ENCODE peak calls at places on chromosome X, in nine cellular contexts. One of them, this sample, is unnamed.
A peak's percentile ranks its signal among the peaks of the same experiment; 100 is the strongest.

GRCh38 chrX:150643271-150643670 is 49.9 kb upstream of the MTMR1 start:
- DNase-seq in fibroblast of villous mesenchyme: no peak
- DNase-seq in activated T-helper 9 cell treated with anti-CD3 and anti-CD28 coated beads, Interleukin-2, amount 50 U/mL, for 16 hours: no peak
- DNase-seq in left colon: no peak
- DNase-seq in KBM-7: peak; percentile 8
- DNase-seq in NCI-H345: no peak
- DNase-seq in coronary artery: no peak
- DNase-seq in iris pigment epithelial cell: peak; percentile 16
- DNase-seq in stimulated activated CD4-positive, alpha-beta T cell treated with anti-CD3 and anti-CD28 coated beads, Interleukin-4, amount 100 ng/mL, for 4 hours: no peak
- DNase-seq in this sample: no peak

GRCh38 chrX:153794897-153795816 is 689 bp downstream of the SSR4 start:
- DNase-seq in iris pigment epithelial cell: peak; percentile 18
- DNase-seq in left colon: no peak
- DNase-seq in fibroblast of villous mesenchyme: peak; percentile 20
- DNase-seq in coronary artery: no peak
- DNase-seq in activated T-helper 9 cell treated with anti-CD3 and anti-CD28 coated beads, Interleukin-2, amount 50 U/mL, for 16 hours: peak; percentile 6
- DNase-seq in NCI-H345: no peak
- DNase-seq in stimulated activated CD4-positive, alpha-beta T cell treated with anti-CD3 and anti-CD28 coated beads, Interleukin-4, amount 100 ng/mL, for 4 hours: no peak
- DNase-seq in KBM-7: no peak
- DNase-seq in this sample: no peak

GRCh38 chrX:136138939-136139338 is 8.4 kb upstream of the FHL1 start:
- DNase-seq in left colon: no peak
- DNase-seq in stimulated activated CD4-positive, alpha-beta T cell treated with anti-CD3 and anti-CD28 coated beads, Interleukin-4, amount 100 ng/mL, for 4 hours: no peak
- DNase-seq in NCI-H345: no peak
- DNase-seq in KBM-7: no peak
- DNase-seq in fibroblast of villous mesenchyme: no peak
- DNase-seq in coronary artery: no peak
- DNase-seq in activated T-helper 9 cell treated with anti-CD3 and anti-CD28 coated beads, Interleukin-2, amount 50 U/mL, for 16 hours: no peak
- DNase-seq in iris pigment epithelial cell: no peak
- DNase-seq in this sample: no peak

GRCh38 chrX:132955710-132956109 is 2.7 kb downstream of the HS6ST2 start:
- DNase-seq in stimulated activated CD4-positive, alpha-beta T cell treated with anti-CD3 and anti-CD28 coated beads, Interleukin-4, amount 100 ng/mL, for 4 hours: no peak
- DNase-seq in iris pigment epithelial cell: no peak
- DNase-seq in activated T-helper 9 cell treated with anti-CD3 and anti-CD28 coated beads, Interleukin-2, amount 50 U/mL, for 16 hours: no peak
- DNase-seq in NCI-H345: peak; percentile 6
- DNase-seq in fibroblast of villous mesenchyme: no peak
- DNase-seq in coronary artery: no peak
- DNase-seq in left colon: no peak
- DNase-seq in KBM-7: no peak
- DNase-seq in this sample: no peak

GRCh38 chrX:120697053-120697452 is 67.2 kb upstream of the C1GALT1C1 start:
- DNase-seq in iris pigment epithelial cell: no peak
- DNase-seq in KBM-7: no peak
- DNase-seq in left colon: no peak
- DNase-seq in activated T-helper 9 cell treated with anti-CD3 and anti-CD28 coated beads, Interleukin-2, amount 50 U/mL, for 16 hours: no peak
- DNase-seq in fibroblast of villous mesenchyme: no peak
- DNase-seq in coronary artery: no peak
- DNase-seq in stimulated activated CD4-positive, alpha-beta T cell treated with anti-CD3 and anti-CD28 coated beads, Interleukin-4, amount 100 ng/mL, for 4 hours: no peak
- DNase-seq in NCI-H345: no peak
- DNase-seq in this sample: peak; percentile 87

GRCh38 chrX:28349888-28350287 is 237.4 kb upstream of the IL1RAPL1 start:
- DNase-seq in iris pigment epithelial cell: no peak
- DNase-seq in left colon: no peak
- DNase-seq in KBM-7: no peak
- DNase-seq in stimulated activated CD4-positive, alpha-beta T cell treated with anti-CD3 and anti-CD28 coated beads, Interleukin-4, amount 100 ng/mL, for 4 hours: no peak
- DNase-seq in activated T-helper 9 cell treated with anti-CD3 and anti-CD28 coated beads, Interleukin-2, amount 50 U/mL, for 16 hours: no peak
- DNase-seq in coronary artery: no peak
- DNase-seq in NCI-H345: no peak
- DNase-seq in fibroblast of villous mesenchyme: no peak
- DNase-seq in this sample: no peak

GRCh38 chrX:143642426-143642825 is 6.5 kb upstream of the SLITRK4 start:
- DNase-seq in KBM-7: no peak
- DNase-seq in left colon: no peak
- DNase-seq in stimulated activated CD4-positive, alpha-beta T cell treated with anti-CD3 and anti-CD28 coated beads, Interleukin-4, amount 100 ng/mL, for 4 hours: no peak
- DNase-seq in activated T-helper 9 cell treated with anti-CD3 and anti-CD28 coated beads, Interleukin-2, amount 50 U/mL, for 16 hours: no peak
- DNase-seq in NCI-H345: no peak
- DNase-seq in fibroblast of villous mesenchyme: no peak
- DNase-seq in coronary artery: no peak
- DNase-seq in iris pigment epithelial cell: no peak
- DNase-seq in this sample: peak; percentile 22

GRCh38 chrX:57772637-57773036 is 92.6 kb upstream of the NLRP2B start:
- DNase-seq in stimulated activated CD4-positive, alpha-beta T cell treated with anti-CD3 and anti-CD28 coated beads, Interleukin-4, amount 100 ng/mL, for 4 hours: no peak
- DNase-seq in left colon: no peak
- DNase-seq in KBM-7: peak; percentile 8
- DNase-seq in NCI-H345: no peak
- DNase-seq in iris pigment epithelial cell: no peak
- DNase-seq in coronary artery: no peak
- DNase-seq in activated T-helper 9 cell treated with anti-CD3 and anti-CD28 coated beads, Interleukin-2, amount 50 U/mL, for 16 hours: no peak
- DNase-seq in fibroblast of villous mesenchyme: no peak
- DNase-seq in this sample: no peak

GRCh38 chrX:19849433-19850190 is 37.8 kb downstream of the SH3KBP1 start:
- DNase-seq in activated T-helper 9 cell treated with anti-CD3 and anti-CD28 coated beads, Interleukin-2, amount 50 U/mL, for 16 hours: no peak
- DNase-seq in NCI-H345: no peak
- DNase-seq in left colon: no peak
- DNase-seq in KBM-7: peak; percentile 73
- DNase-seq in iris pigment epithelial cell: no peak
- DNase-seq in fibroblast of villous mesenchyme: peak; percentile 14
- DNase-seq in stimulated activated CD4-positive, alpha-beta T cell treated with anti-CD3 and anti-CD28 coated beads, Interleukin-4, amount 100 ng/mL, for 4 hours: no peak
- DNase-seq in coronary artery: no peak
- DNase-seq in this sample: peak; percentile 50

GRCh38 chrX:23883737-23884354 is 23.9 kb downstream of the APOO start:
- DNase-seq in activated T-helper 9 cell treated with anti-CD3 and anti-CD28 coated beads, Interleukin-2, amount 50 U/mL, for 16 hours: no peak
- DNase-seq in fibroblast of villous mesenchyme: peak; percentile 82
- DNase-seq in coronary artery: no peak
- DNase-seq in left colon: no peak
- DNase-seq in KBM-7: peak; percentile 17
- DNase-seq in NCI-H345: no peak
- DNase-seq in stimulated activated CD4-positive, alpha-beta T cell treated with anti-CD3 and anti-CD28 coated beads, Interleukin-4, amount 100 ng/mL, for 4 hours: no peak
- DNase-seq in iris pigment epithelial cell: peak; percentile 80
- DNase-seq in this sample: peak; percentile 8

GRCh38 chrX:145792281-145792680 is 25.3 kb upstream of the SLITRK2 start:
- DNase-seq in coronary artery: no peak
- DNase-seq in KBM-7: no peak
- DNase-seq in stimulated activated CD4-positive, alpha-beta T cell treated with anti-CD3 and anti-CD28 coated beads, Interleukin-4, amount 100 ng/mL, for 4 hours: no peak
- DNase-seq in left colon: no peak
- DNase-seq in activated T-helper 9 cell treated with anti-CD3 and anti-CD28 coated beads, Interleukin-2, amount 50 U/mL, for 16 hours: no peak
- DNase-seq in fibroblast of villous mesenchyme: no peak
- DNase-seq in iris pigment epithelial cell: no peak
- DNase-seq in NCI-H345: no peak
- DNase-seq in this sample: no peak

GRCh38 chrX:111719426-111720210 is 38.6 kb downstream of the ALG13 start:
- DNase-seq in left colon: no peak
- DNase-seq in coronary artery: no peak
- DNase-seq in activated T-helper 9 cell treated with anti-CD3 and anti-CD28 coated beads, Interleukin-2, amount 50 U/mL, for 16 hours: no peak
- DNase-seq in KBM-7: peak; percentile 8
- DNase-seq in NCI-H345: no peak
- DNase-seq in iris pigment epithelial cell: peak; percentile 20
- DNase-seq in fibroblast of villous mesenchyme: peak; percentile 10
- DNase-seq in stimulated activated CD4-positive, alpha-beta T cell treated with anti-CD3 and anti-CD28 coated beads, Interleukin-4, amount 100 ng/mL, for 4 hours: no peak
- DNase-seq in this sample: peak; percentile 31

GRCh38 chrX:150848914-150849365 is 49.5 kb downstream of the CD99L2 start:
- DNase-seq in left colon: peak; percentile 10
- DNase-seq in coronary artery: no peak
- DNase-seq in KBM-7: peak; percentile 85
- DNase-seq in fibroblast of villous mesenchyme: no peak
- DNase-seq in stimulated activated CD4-positive, alpha-beta T cell treated with anti-CD3 and anti-CD28 coated beads, Interleukin-4, amount 100 ng/mL, for 4 hours: no peak
- DNase-seq in iris pigment epithelial cell: no peak
- DNase-seq in activated T-helper 9 cell treated with anti-CD3 and anti-CD28 coated beads, Interleukin-2, amount 50 U/mL, for 16 hours: no peak
- DNase-seq in NCI-H345: peak; percentile 83
- DNase-seq in this sample: peak; percentile 78

GRCh38 chrX:13816899-13817298 is at the start of gene GPM6B:
- DNase-seq in iris pigment epithelial cell: no peak
- DNase-seq in left colon: no peak
- DNase-seq in KBM-7: no peak
- DNase-seq in NCI-H345: no peak
- DNase-seq in activated T-helper 9 cell treated with anti-CD3 and anti-CD28 coated beads, Interleukin-2, amount 50 U/mL, for 16 hours: no peak
- DNase-seq in coronary artery: no peak
- DNase-seq in stimulated activated CD4-positive, alpha-beta T cell treated with anti-CD3 and anti-CD28 coated beads, Interleukin-4, amount 100 ng/mL, for 4 hours: no peak
- DNase-seq in fibroblast of villous mesenchyme: no peak
- DNase-seq in this sample: no peak

GRCh38 chrX:54288277-54288676 is 69.6 kb downstream of the WNK3 start:
- DNase-seq in NCI-H345: no peak
- DNase-seq in KBM-7: no peak
- DNase-seq in iris pigment epithelial cell: peak; percentile 34
- DNase-seq in stimulated activated CD4-positive, alpha-beta T cell treated with anti-CD3 and anti-CD28 coated beads, Interleukin-4, amount 100 ng/mL, for 4 hours: no peak
- DNase-seq in fibroblast of villous mesenchyme: no peak
- DNase-seq in left colon: no peak
- DNase-seq in activated T-helper 9 cell treated with anti-CD3 and anti-CD28 coated beads, Interleukin-2, amount 50 U/mL, for 16 hours: no peak
- DNase-seq in coronary artery: no peak
- DNase-seq in this sample: no peak

GRCh38 chrX:41412261-41413167 is 34.6 kb upstream of the NYX start:
- DNase-seq in fibroblast of villous mesenchyme: no peak
- DNase-seq in KBM-7: peak; percentile 34
- DNase-seq in stimulated activated CD4-positive, alpha-beta T cell treated with anti-CD3 and anti-CD28 coated beads, Interleukin-4, amount 100 ng/mL, for 4 hours: no peak
- DNase-seq in left colon: peak; percentile 89
- DNase-seq in iris pigment epithelial cell: no peak
- DNase-seq in coronary artery: no peak
- DNase-seq in activated T-helper 9 cell treated with anti-CD3 and anti-CD28 coated beads, Interleukin-2, amount 50 U/mL, for 16 hours: no peak
- DNase-seq in NCI-H345: peak; percentile 9
- DNase-seq in this sample: peak; percentile 38

GRCh38 chrX:10989386-10989785 is 121.7 kb upstream of the HCCS start:
- DNase-seq in left colon: no peak
- DNase-seq in NCI-H345: no peak
- DNase-seq in KBM-7: no peak
- DNase-seq in activated T-helper 9 cell treated with anti-CD3 and anti-CD28 coated beads, Interleukin-2, amount 50 U/mL, for 16 hours: no peak
- DNase-seq in stimulated activated CD4-positive, alpha-beta T cell treated with anti-CD3 and anti-CD28 coated beads, Interleukin-4, amount 100 ng/mL, for 4 hours: no peak
- DNase-seq in coronary artery: no peak
- DNase-seq in fibroblast of villous mesenchyme: no peak
- DNase-seq in iris pigment epithelial cell: no peak
- DNase-seq in this sample: no peak

GRCh38 chrX:49877397-49878101 is 1.7 kb upstream of the USP27X start:
- DNase-seq in stimulated activated CD4-positive, alpha-beta T cell treated with anti-CD3 and anti-CD28 coated beads, Interleukin-4, amount 100 ng/mL, for 4 hours: no peak
- DNase-seq in coronary artery: no peak
- DNase-seq in left colon: no peak
- DNase-seq in fibroblast of villous mesenchyme: no peak
- DNase-seq in KBM-7: no peak
- DNase-seq in iris pigment epithelial cell: no peak
- DNase-seq in activated T-helper 9 cell treated with anti-CD3 and anti-CD28 coated beads, Interleukin-2, amount 50 U/mL, for 16 hours: no peak
- DNase-seq in NCI-H345: no peak
- DNase-seq in this sample: peak; percentile 50

GRCh38 chrX:133657455-133657854 is 242.2 kb upstream of the GPC4 start:
- DNase-seq in iris pigment epithelial cell: no peak
- DNase-seq in NCI-H345: no peak
- DNase-seq in stimulated activated CD4-positive, alpha-beta T cell treated with anti-CD3 and anti-CD28 coated beads, Interleukin-4, amount 100 ng/mL, for 4 hours: no peak
- DNase-seq in KBM-7: no peak
- DNase-seq in left colon: no peak
- DNase-seq in coronary artery: no peak
- DNase-seq in fibroblast of villous mesenchyme: no peak
- DNase-seq in activated T-helper 9 cell treated with anti-CD3 and anti-CD28 coated beads, Interleukin-2, amount 50 U/mL, for 16 hours: no peak
- DNase-seq in this sample: no peak

GRCh38 chrX:73850124-73851013 is 287.4 kb downstream of the CHIC1 start:
- DNase-seq in left colon: peak; percentile 51
- DNase-seq in stimulated activated CD4-positive, alpha-beta T cell treated with anti-CD3 and anti-CD28 coated beads, Interleukin-4, amount 100 ng/mL, for 4 hours: no peak
- DNase-seq in NCI-H345: no peak
- DNase-seq in coronary artery: no peak
- DNase-seq in activated T-helper 9 cell treated with anti-CD3 and anti-CD28 coated beads, Interleukin-2, amount 50 U/mL, for 16 hours: no peak
- DNase-seq in fibroblast of villous mesenchyme: peak; percentile 24
- DNase-seq in iris pigment epithelial cell: peak; percentile 47
- DNase-seq in KBM-7: peak; percentile 35
- DNase-seq in this sample: peak; percentile 0

GRCh38 chrX:45758319-45758718 is 557.6 kb upstream of the DIPK2B start:
- DNase-seq in KBM-7: peak; percentile 92
- DNase-seq in stimulated activated CD4-positive, alpha-beta T cell treated with anti-CD3 and anti-CD28 coated beads, Interleukin-4, amount 100 ng/mL, for 4 hours: peak; percentile 23
- DNase-seq in left colon: no peak
- DNase-seq in NCI-H345: no peak
- DNase-seq in coronary artery: no peak
- DNase-seq in iris pigment epithelial cell: peak; percentile 92
- DNase-seq in fibroblast of villous mesenchyme: peak; percentile 84
- DNase-seq in activated T-helper 9 cell treated with anti-CD3 and anti-CD28 coated beads, Interleukin-2, amount 50 U/mL, for 16 hours: peak; percentile 26
- DNase-seq in this sample: peak; percentile 91

GRCh38 chrX:69429339-69430014 is 74.6 kb upstream of the NALF2 start:
- DNase-seq in activated T-helper 9 cell treated with anti-CD3 and anti-CD28 coated beads, Interleukin-2, amount 50 U/mL, for 16 hours: no peak
- DNase-seq in KBM-7: no peak
- DNase-seq in left colon: no peak
- DNase-seq in fibroblast of villous mesenchyme: no peak
- DNase-seq in NCI-H345: no peak
- DNase-seq in iris pigment epithelial cell: no peak
- DNase-seq in coronary artery: no peak
- DNase-seq in stimulated activated CD4-positive, alpha-beta T cell treated with anti-CD3 and anti-CD28 coated beads, Interleukin-4, amount 100 ng/mL, for 4 hours: no peak
- DNase-seq in this sample: no peak

GRCh38 chrX:65871671-65872311 is 168.1 kb downstream of the VSIG4 start:
- DNase-seq in coronary artery: no peak
- DNase-seq in NCI-H345: no peak
- DNase-seq in KBM-7: peak; percentile 67
- DNase-seq in iris pigment epithelial cell: no peak
- DNase-seq in stimulated activated CD4-positive, alpha-beta T cell treated with anti-CD3 and anti-CD28 coated beads, Interleukin-4, amount 100 ng/mL, for 4 hours: no peak
- DNase-seq in left colon: peak; percentile 47
- DNase-seq in activated T-helper 9 cell treated with anti-CD3 and anti-CD28 coated beads, Interleukin-2, amount 50 U/mL, for 16 hours: no peak
- DNase-seq in fibroblast of villous mesenchyme: no peak
- DNase-seq in this sample: no peak

GRCh38 chrX:27966955-27967354 is 14.3 kb downstream of the DCAF8L1 start:
- DNase-seq in activated T-helper 9 cell treated with anti-CD3 and anti-CD28 coated beads, Interleukin-2, amount 50 U/mL, for 16 hours: no peak
- DNase-seq in iris pigment epithelial cell: peak; percentile 82
- DNase-seq in fibroblast of villous mesenchyme: peak; percentile 68
- DNase-seq in coronary artery: no peak
- DNase-seq in KBM-7: peak; percentile 49
- DNase-seq in left colon: no peak
- DNase-seq in stimulated activated CD4-positive, alpha-beta T cell treated with anti-CD3 and anti-CD28 coated beads, Interleukin-4, amount 100 ng/mL, for 4 hours: no peak
- DNase-seq in NCI-H345: peak; percentile 47
- DNase-seq in this sample: peak; percentile 41

GRCh38 chrX:70168238-70169188 is 8.8 kb upstream of the DGAT2L6 start:
- DNase-seq in iris pigment epithelial cell: peak; percentile 74
- DNase-seq in fibroblast of villous mesenchyme: peak; percentile 69
- DNase-seq in activated T-helper 9 cell treated with anti-CD3 and anti-CD28 coated beads, Interleukin-2, amount 50 U/mL, for 16 hours: no peak
- DNase-seq in NCI-H345: no peak
- DNase-seq in stimulated activated CD4-positive, alpha-beta T cell treated with anti-CD3 and anti-CD28 coated beads, Interleukin-4, amount 100 ng/mL, for 4 hours: no peak
- DNase-seq in coronary artery: no peak
- DNase-seq in left colon: no peak
- DNase-seq in KBM-7: no peak
- DNase-seq in this sample: no peak

GRCh38 chrX:149979126-149979644 is 40.9 kb upstream of the EOLA2 start:
- DNase-seq in NCI-H345: no peak
- DNase-seq in stimulated activated CD4-positive, alpha-beta T cell treated with anti-CD3 and anti-CD28 coated beads, Interleukin-4, amount 100 ng/mL, for 4 hours: no peak
- DNase-seq in left colon: no peak
- DNase-seq in iris pigment epithelial cell: no peak
- DNase-seq in fibroblast of villous mesenchyme: no peak
- DNase-seq in coronary artery: no peak
- DNase-seq in KBM-7: no peak
- DNase-seq in activated T-helper 9 cell treated with anti-CD3 and anti-CD28 coated beads, Interleukin-2, amount 50 U/mL, for 16 hours: no peak
- DNase-seq in this sample: no peak

GRCh38 chrX:56228914-56229313 is 3.2 kb upstream of the KLF8 start:
- DNase-seq in stimulated activated CD4-positive, alpha-beta T cell treated with anti-CD3 and anti-CD28 coated beads, Interleukin-4, amount 100 ng/mL, for 4 hours: no peak
- DNase-seq in left colon: peak; percentile 24
- DNase-seq in NCI-H345: no peak
- DNase-seq in fibroblast of villous mesenchyme: no peak
- DNase-seq in activated T-helper 9 cell treated with anti-CD3 and anti-CD28 coated beads, Interleukin-2, amount 50 U/mL, for 16 hours: no peak
- DNase-seq in iris pigment epithelial cell: no peak
- DNase-seq in coronary artery: no peak
- DNase-seq in KBM-7: no peak
- DNase-seq in this sample: no peak

GRCh38 chrX:19237919-19238318 is 105.8 kb upstream of the PDHA1 start:
- DNase-seq in activated T-helper 9 cell treated with anti-CD3 and anti-CD28 coated beads, Interleukin-2, amount 50 U/mL, for 16 hours: no peak
- DNase-seq in stimulated activated CD4-positive, alpha-beta T cell treated with anti-CD3 and anti-CD28 coated beads, Interleukin-4, amount 100 ng/mL, for 4 hours: no peak
- DNase-seq in KBM-7: no peak
- DNase-seq in fibroblast of villous mesenchyme: peak; percentile 2
- DNase-seq in iris pigment epithelial cell: no peak
- DNase-seq in left colon: no peak
- DNase-seq in NCI-H345: no peak
- DNase-seq in coronary artery: no peak
- DNase-seq in this sample: no peak

GRCh38 chrX:75746891-75747639 is 38.0 kb downstream of the MAGEE2 start:
- DNase-seq in fibroblast of villous mesenchyme: peak; percentile 3
- DNase-seq in activated T-helper 9 cell treated with anti-CD3 and anti-CD28 coated beads, Interleukin-2, amount 50 U/mL, for 16 hours: no peak
- DNase-seq in KBM-7: peak; percentile 54
- DNase-seq in left colon: peak; percentile 51
- DNase-seq in coronary artery: no peak
- DNase-seq in NCI-H345: peak; percentile 28
- DNase-seq in stimulated activated CD4-positive, alpha-beta T cell treated with anti-CD3 and anti-CD28 coated beads, Interleukin-4, amount 100 ng/mL, for 4 hours: peak; percentile 42
- DNase-seq in iris pigment epithelial cell: peak; percentile 36
- DNase-seq in this sample: peak; percentile 0

GRCh38 chrX:124203311-124203710 is 129.1 kb upstream of the TEX13D start:
- DNase-seq in coronary artery: no peak
- DNase-seq in KBM-7: no peak
- DNase-seq in activated T-helper 9 cell treated with anti-CD3 and anti-CD28 coated beads, Interleukin-2, amount 50 U/mL, for 16 hours: no peak
- DNase-seq in iris pigment epithelial cell: no peak
- DNase-seq in fibroblast of villous mesenchyme: no peak
- DNase-seq in left colon: no peak
- DNase-seq in NCI-H345: no peak
- DNase-seq in stimulated activated CD4-positive, alpha-beta T cell treated with anti-CD3 and anti-CD28 coated beads, Interleukin-4, amount 100 ng/mL, for 4 hours: no peak
- DNase-seq in this sample: no peak